ENCODE peak calls at places on chromosomes 6 and 20, in four cellular contexts. N is K562, G is SK-N-SH, S is H1. T is an unnamed sample.

GRCh38 chr20:63955281-63955845 is 853 bp downstream of the UCKL1 start:
- DNase-seq in N (peak), G (peak), S (peak), T (peak)

GRCh38 chr20:58990651-58991445 is 9.8 kb downstream of the NELFCD start:
- DNase-seq in N (no peak), G (no peak), S (no peak), T (no peak)

GRCh38 chr6:99613705-99614429 is 7.2 kb downstream of the PRDM13 start:
- DNase-seq in N (no peak), G (peak), S (peak), T (peak)

GRCh38 chr20:1424336-1424735 is 31.5 kb upstream of the FKBP1A start:
- DNase-seq in N (no peak), G (no peak), S (no peak), T (no peak)

GRCh38 chr6:92810913-92811312 is 608.4 kb downstream of the EPHA7 start:
- DNase-seq in N (peak), G (peak), S (peak), T (peak)

GRCh38 chr6:47473791-47474351 is 3.7 kb upstream of the CD2AP start:
- DNase-seq in N (no peak), G (no peak), S (no peak), T (no peak)

GRCh38 chr6:42316390-42316970 is 98.8 kb upstream of the MRPS10 start:
- DNase-seq in N (no peak), G (no peak), S (no peak), T (no peak)

GRCh38 chr20:38591484-38592410 is 9.9 kb upstream of the ARHGAP40 start:
- DNase-seq in N (no peak), G (no peak), S (no peak), T (no peak)

GRCh38 chr20:2301164-2301622 is 5.4 kb downstream of the TGM3 start:
- DNase-seq in N (peak), G (no peak), S (no peak), T (no peak)

GRCh38 chr20:5364997-5365597 is 48.3 kb upstream of the PROKR2 start:
- DNase-seq in N (no peak), G (no peak), S (no peak), T (no peak)

GRCh38 chr6:4243237-4243636 is 107.9 kb upstream of the ECI2 start:
- DNase-seq in N (no peak), G (no peak), S (no peak), T (no peak)

GRCh38 chr6:4240148-4240547 is 104.8 kb upstream of the ECI2 start:
- DNase-seq in N (no peak), G (no peak), S (no peak), T (no peak)

DNA sequence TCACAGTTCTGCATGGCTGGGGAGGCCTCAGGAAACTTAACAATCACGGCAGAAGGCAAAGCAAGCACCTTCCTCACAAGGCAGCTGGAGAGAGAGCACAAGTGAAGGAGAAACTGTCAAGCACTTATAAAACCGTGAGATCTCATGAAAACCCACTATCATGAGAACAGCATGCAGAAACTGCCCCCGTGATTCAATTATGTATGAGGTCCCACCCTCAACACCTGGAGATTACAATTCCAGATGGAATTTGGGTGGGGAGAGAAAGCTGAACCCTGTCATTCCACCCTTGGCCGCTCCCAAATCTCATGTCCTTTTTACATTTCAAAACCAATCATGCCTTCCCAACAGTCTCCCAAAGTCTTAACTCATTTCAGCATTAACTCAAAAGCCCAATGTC is 107.2 kb upstream of the ECI2 start:
- DNase-seq in N (no peak), G (no peak), S (no peak), T (no peak)
- TF ChIP-seq TEAD4 in N (no peak), G (no peak), S (no peak), T (no peak)

DNA sequence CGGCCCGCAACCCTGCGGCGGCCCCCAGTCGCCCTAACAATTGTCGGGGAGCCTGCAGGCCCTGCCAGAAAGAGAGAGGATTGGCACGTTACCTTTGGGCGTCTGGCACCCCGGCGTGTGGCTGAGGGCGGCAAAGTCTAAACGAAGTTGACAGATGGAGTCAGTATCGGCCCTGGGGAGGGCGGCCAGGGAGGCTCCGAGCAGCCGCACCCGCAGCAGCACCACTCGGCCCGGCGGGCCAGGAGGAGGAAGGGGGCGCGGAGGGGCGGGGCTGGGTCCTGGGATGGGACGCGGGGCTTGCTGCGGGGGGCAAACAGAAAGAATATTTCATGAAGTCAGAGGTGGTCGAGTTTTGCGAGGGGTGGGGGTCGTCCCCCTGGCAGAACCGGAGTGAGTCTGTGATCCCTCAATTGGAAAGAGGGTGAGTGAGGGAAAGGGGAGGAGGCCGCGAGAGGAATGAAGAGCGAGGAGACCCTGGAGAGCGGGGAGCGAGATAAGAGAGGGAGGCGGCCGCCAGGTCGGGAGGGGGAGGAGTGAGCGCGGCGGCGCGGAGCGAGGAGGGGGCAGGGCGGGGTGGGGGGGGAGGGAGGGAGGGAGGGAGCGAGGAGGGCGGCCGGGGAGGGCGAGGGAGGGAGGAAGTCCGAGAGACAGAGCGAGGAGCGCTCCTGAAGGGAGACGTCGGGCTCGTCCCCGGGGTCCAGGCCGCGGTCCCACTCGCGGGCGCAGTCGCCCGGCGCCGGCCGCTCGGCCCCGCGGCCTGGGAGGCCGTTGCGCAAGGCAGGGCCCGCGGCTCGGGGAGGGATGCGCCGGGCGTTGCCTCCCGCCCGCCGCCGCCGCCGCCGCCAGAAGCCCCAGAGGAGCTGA is at the start of gene FOXF2:
- DNase-seq in N (peak), G (no peak), S (peak), T (peak)
- TF ChIP-seq TEAD4 in N (no peak), G (no peak), S (no peak), T (no peak)

GRCh38 chr20:35551485-35551884 is 9.6 kb downstream of the ERGIC3 start:
- DNase-seq in N (peak), G (no peak), S (no peak), T (no peak)
- TF ChIP-seq TEAD4 in N (no peak), G (no peak), S (no peak), T (no peak)

GRCh38 chr6:28643017-28643740 is 117.5 kb downstream of the GPX5 start:
- DNase-seq in N (peak), G (peak), S (peak), T (peak)
- TF ChIP-seq TEAD4 in N (no peak), G (peak), S (peak), T (no peak)

DNA sequence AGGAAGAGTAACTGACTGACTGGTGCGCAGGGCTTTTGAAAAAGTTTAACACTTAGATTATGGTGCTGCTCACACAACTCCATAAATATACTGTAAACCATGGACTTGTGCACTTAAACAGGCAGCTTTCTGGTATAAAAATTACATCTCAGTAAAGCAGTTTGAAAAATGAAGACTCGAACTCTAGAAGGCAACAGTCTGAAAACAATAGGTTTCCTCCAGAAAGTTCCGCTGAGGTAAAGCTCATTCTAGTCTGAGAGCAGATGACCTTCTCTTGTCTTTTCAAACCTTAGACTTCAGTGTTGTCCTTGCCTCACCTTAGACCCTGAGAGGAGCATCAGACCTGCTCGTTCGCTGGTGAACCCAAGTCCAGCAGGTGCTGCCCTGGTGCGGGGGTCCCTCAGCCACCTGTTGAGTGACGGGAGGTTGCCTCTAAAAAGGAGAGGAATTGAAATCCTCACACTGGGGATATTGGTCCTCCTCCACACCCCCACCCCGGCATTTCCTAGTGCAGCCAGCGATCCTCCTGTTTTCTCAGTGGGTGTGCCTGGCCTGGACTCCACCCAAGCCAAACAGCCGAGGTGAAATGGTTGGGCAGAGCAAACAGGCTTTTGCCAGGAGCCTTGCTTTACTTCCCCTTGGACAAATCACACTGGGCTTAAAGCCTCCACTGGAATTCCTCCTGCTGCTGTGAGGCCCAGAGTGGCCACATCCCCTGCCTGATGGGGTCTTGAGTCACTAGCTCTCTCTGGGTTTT is 14.7 kb upstream of the PYGB start:
- DNase-seq in N (peak), G (no peak), S (no peak), T (no peak)
- TF ChIP-seq TEAD4 in N (no peak), G (no peak), S (no peak), T (no peak)

GRCh38 chr6:3196770-3197169 is 30.7 kb downstream of the TUBB2B start:
- DNase-seq in N (no peak), G (no peak), S (no peak), T (no peak)

GRCh38 chr6:3195695-3196497 is 31.6 kb downstream of the TUBB2B start:
- DNase-seq in N (peak), G (peak), S (peak), T (peak)

GRCh38 chr6:3195377-3195694 is 32.1 kb downstream of the TUBB2B start:
- DNase-seq in N (no peak), G (no peak), S (no peak), T (no peak)

GRCh38 chr6:3193102-3193837 is 34.2 kb downstream of the TUBB2B start:
- DNase-seq in N (no peak), G (no peak), S (no peak), T (no peak)

GRCh38 chr6:3194535-3195376 is 32.7 kb downstream of the TUBB2B start:
- DNase-seq in N (no peak), G (peak), S (peak), T (no peak)
- TF ChIP-seq TEAD4 in N (no peak), G (no peak), S (no peak), T (no peak)

DNA sequence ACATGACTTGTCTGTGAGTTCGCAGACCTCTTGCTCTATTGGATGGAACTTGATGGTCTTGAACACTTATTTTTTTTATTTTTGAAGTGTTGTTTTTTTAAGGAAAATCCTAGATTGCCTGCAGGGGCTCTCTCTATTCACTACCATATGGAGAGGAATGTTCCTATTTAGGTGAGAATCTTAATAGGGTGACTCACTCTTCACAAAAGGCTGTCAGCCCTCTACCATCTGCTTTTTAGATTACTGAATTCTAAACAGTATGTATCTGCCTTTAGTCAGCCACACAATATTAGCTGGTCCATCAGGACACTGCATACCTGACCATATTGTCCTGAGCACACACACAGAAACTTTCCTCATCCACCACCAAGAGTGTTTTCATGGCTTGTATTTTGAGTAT is 6.4 kb upstream of the BTBD9 start:
- DNase-seq in N (no peak), G (no peak), S (no peak), T (no peak)
- TF ChIP-seq TEAD4 in N (no peak), G (no peak), S (no peak), T (no peak)

DNA sequence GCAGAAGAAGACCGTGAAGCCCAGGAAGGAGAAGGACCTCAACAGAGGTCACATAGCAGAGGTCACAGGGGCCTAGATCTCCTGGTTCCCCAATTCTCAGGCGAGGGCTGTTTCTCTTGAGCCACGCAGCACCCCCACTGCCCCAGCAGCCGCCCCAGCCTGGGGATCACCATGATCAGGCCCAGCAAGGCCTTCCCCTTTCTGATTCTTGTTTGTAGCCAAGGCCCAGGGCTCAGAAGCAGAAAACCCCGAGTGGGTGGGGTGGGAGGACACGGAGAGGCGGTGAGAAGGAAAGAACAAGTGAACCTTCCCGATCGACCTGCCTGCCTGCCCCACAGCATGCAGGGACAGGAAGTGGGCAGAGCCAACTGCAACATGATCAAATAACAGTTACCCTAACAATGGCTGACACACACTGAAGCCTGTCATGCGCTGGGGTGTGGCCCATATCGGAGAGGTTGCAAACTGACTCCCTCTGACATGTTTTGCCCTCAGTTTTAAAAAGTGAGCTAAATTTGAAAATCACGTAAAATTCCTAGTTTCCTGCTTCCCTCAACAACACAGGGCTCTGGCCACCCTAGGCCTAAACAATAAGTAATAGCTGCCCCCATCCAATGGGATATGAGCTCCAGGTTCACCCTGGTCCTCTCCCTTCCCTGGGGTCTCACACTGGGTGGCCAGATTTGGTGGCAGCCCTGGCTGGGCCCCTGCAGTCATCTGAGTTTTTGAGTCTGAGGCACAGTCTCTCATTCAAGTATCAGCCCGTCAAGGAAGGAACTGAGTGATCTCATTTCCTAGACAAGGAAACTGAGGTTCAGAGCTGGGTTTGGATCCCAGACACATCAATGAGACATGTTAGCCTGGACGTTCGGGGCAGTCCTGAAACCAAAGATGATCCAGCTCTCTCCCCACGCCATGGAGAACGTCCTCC is 6.5 kb downstream of the PEDS1 start:
- DNase-seq in N (peak), G (no peak), S (no peak), T (no peak)
- TF ChIP-seq TEAD4 in N (no peak), G (no peak), S (no peak), T (no peak)

GRCh38 chr6:106272289-106272688 is 53.3 kb downstream of the ATG5 start:
- DNase-seq in N (no peak), G (no peak), S (no peak), T (no peak)
- TF ChIP-seq TEAD4 in N (no peak), G (no peak), S (no peak), T (no peak)

T was measured in WTC11.